ENCODE peak calls at places on chromosome 12, in nine cellular contexts. L is aorta; F is CD8-positive, alpha-beta T cell; G is CD8-positive, alpha-beta memory T cell; J is naive thymus-derived CD4-positive, alpha-beta T cell; C is endodermal cell; H is K562; X is osteoblast; U is RWPE2. R is an unnamed sample.

GRCh38 chr12:54723653-54724256 is 75.6 kb upstream of the DCD start:
- DNase-seq in L (no peak), F (no peak), G (no peak), J (peak; percentile 35), C (peak; percentile 76), H (peak; percentile 34), X (no peak), U (no peak), R (peak; percentile 48)

GRCh38 chr12:62050785-62051184 is 209.4 kb upstream of the USP15 start:
- DNase-seq in L (no peak), F (no peak), G (no peak), J (no peak), C (no peak), H (no peak), X (no peak), U (no peak), R (no peak)

GRCh38 chr12:131003036-131003435 is 49.3 kb downstream of the ADGRD1 start:
- DNase-seq in L (no peak), F (no peak), G (no peak), J (no peak), C (no peak), H (no peak), X (peak; percentile 30), U (no peak), R (no peak)

GRCh38 chr12:92300781-92301180 is 155.1 kb upstream of the BTG1 start:
- DNase-seq in L (no peak), F (no peak), G (no peak), J (no peak), C (no peak), H (no peak), X (no peak), U (no peak), R (no peak)

GRCh38 chr12:80901661-80902060 is 36.1 kb downstream of the LIN7A start:
- DNase-seq in L (no peak), F (no peak), G (no peak), J (no peak), C (no peak), H (no peak), X (no peak), U (no peak), R (no peak)

GRCh38 chr12:131151558-131152345 is 198.0 kb downstream of the ADGRD1 start:
- DNase-seq in L (no peak), F (no peak), G (no peak), J (no peak), C (no peak), H (no peak), X (no peak), U (no peak), R (no peak)

GRCh38 chr12:67747869-67748760 is 99.6 kb downstream of the DYRK2 start:
- DNase-seq in L (no peak), F (no peak), G (no peak), J (no peak), C (no peak), H (no peak), X (no peak), U (no peak), R (no peak)

GRCh38 chr12:70040141-70040540 is 203.1 kb upstream of the CNOT2 start:
- DNase-seq in L (no peak), F (no peak), G (no peak), J (no peak), C (no peak), H (no peak), X (peak; percentile 14), U (no peak), R (no peak)

GRCh38 chr12:1828863-1829262 is 8.5 kb downstream of the LRTM2 start:
- DNase-seq in L (peak; percentile 4), F (no peak), G (no peak), J (no peak), C (no peak), H (no peak), X (no peak), U (peak; percentile 49), R (no peak)

GRCh38 chr12:68317047-68317667 is 15.0 kb downstream of the MDM1 start:
- DNase-seq in L (no peak), F (peak; percentile 21), G (peak; percentile 24), J (peak; percentile 59), C (no peak), H (peak; percentile 20), X (no peak), U (no peak), R (no peak)

GRCh38 chr12:42679402-42679801 is 89.9 kb upstream of the PRICKLE1 start:
- DNase-seq in L (no peak), F (no peak), G (no peak), J (no peak), C (no peak), H (no peak), X (no peak), U (no peak), R (no peak)

GRCh38 chr12:24256636-24257150 is 307.2 kb upstream of the SOX5 start:
- DNase-seq in L (no peak), F (no peak), G (no peak), J (no peak), C (peak; percentile 55), H (no peak), X (no peak), U (no peak), R (no peak)

GRCh38 chr12:85358715-85359114 is 78.7 kb downstream of the ALX1 start:
- DNase-seq in L (no peak), F (no peak), G (no peak), J (no peak), C (no peak), H (no peak), X (no peak), U (no peak), R (no peak)

GRCh38 chr12:85357609-85358008 is 77.6 kb downstream of the ALX1 start:
- DNase-seq in L (no peak), F (no peak), G (no peak), J (no peak), C (no peak), H (no peak), X (no peak), U (no peak), R (no peak)

GRCh38 chr12:85356596-85357385 is 76.8 kb downstream of the ALX1 start:
- DNase-seq in L (no peak), F (no peak), G (no peak), J (no peak), C (no peak), H (no peak), X (no peak), U (no peak), R (no peak)
- H3K4me1 ChIP-seq in L (no peaks in the 10 kb centered on the region), F (no peaks in the 10 kb centered on the region), G (no peaks in the 10 kb centered on the region), J (no peaks in the 10 kb centered on the region), C (peaks cover 4% of the 10 kb centered on the region), H (no peaks in the 10 kb centered on the region), X (no peaks in the 10 kb centered on the region), U (peaks cover 7% of the 10 kb centered on the region), R (no peaks in the 10 kb centered on the region)

GRCh38 chr12:15899282-15899870 is 11.8 kb upstream of the DERA start:
- DNase-seq in L (no peak), F (no peak), G (no peak), J (peak; percentile 31), C (no peak), H (peak; percentile 13), X (no peak), U (no peak), R (peak; percentile 32)
- H3K27me3 ChIP-seq in L (no peaks in the 10 kb centered on the region), F (no peaks in the 10 kb centered on the region), G (no peaks in the 10 kb centered on the region), J (no peaks in the 10 kb centered on the region), C (no peaks in the 10 kb centered on the region), H (no peaks in the 10 kb centered on the region), X (no peaks in the 10 kb centered on the region), U (no peaks in the 10 kb centered on the region), R (no peaks in the 10 kb centered on the region)

GRCh38 chr12:14612895-14613294 is 45.2 kb upstream of the PLBD1 start:
- DNase-seq in L (no peak), F (no peak), G (no peak), J (no peak), C (no peak), H (no peak), X (no peak), U (no peak), R (no peak)

GRCh38 chr12:14605401-14605989 is 37.8 kb upstream of the PLBD1 start:
- DNase-seq in L (no peak), F (no peak), G (no peak), J (no peak), C (no peak), H (no peak), X (no peak), U (no peak), R (no peak)

GRCh38 chr12:14612250-14612649 is 44.6 kb upstream of the PLBD1 start:
- DNase-seq in L (no peak), F (no peak), G (no peak), J (no peak), C (no peak), H (no peak), X (no peak), U (no peak), R (no peak)

GRCh38 chr12:14611640-14612203 is 44.0 kb upstream of the PLBD1 start:
- DNase-seq in L (no peak), F (no peak), G (no peak), J (no peak), C (no peak), H (no peak), X (no peak), U (no peak), R (no peak)

GRCh38 chr12:14607561-14607960 is 39.9 kb upstream of the PLBD1 start:
- DNase-seq in L (no peak), F (no peak), G (no peak), J (no peak), C (no peak), H (no peak), X (no peak), U (no peak), R (no peak)
- H3K9me3 ChIP-seq in L (no peaks in the 10 kb centered on the region), F (no peaks in the 10 kb centered on the region), G (no peaks in the 10 kb centered on the region), J (peaks cover 5% of the 10 kb centered on the region), C (peaks cover 21% of the 10 kb centered on the region), H (no peaks in the 10 kb centered on the region), X (no peaks in the 10 kb centered on the region), U (no peaks in the 10 kb centered on the region), R (peaks cover 5% of the 10 kb centered on the region)

GRCh38 chr12:124514996-124515932 is 52.1 kb downstream of the NCOR2 start:
- DNase-seq in L (no peak), F (no peak), G (no peak), J (no peak), C (no peak), H (no peak), X (no peak), U (no peak), R (no peak)

GRCh38 chr12:124517260-124518050 is 50.0 kb downstream of the NCOR2 start:
- DNase-seq in L (peak; percentile 93), F (no peak), G (no peak), J (no peak), C (no peak), H (no peak), X (peak; percentile 96), U (peak; percentile 90), R (no peak)

GRCh38 chr12:124515981-124516380 is 51.4 kb downstream of the NCOR2 start:
- DNase-seq in L (no peak), F (no peak), G (no peak), J (no peak), C (no peak), H (no peak), X (no peak), U (no peak), R (no peak)

GRCh38 chr12:124518051-124518932 is 49.1 kb downstream of the NCOR2 start:
- DNase-seq in L (peak; percentile 99), F (no peak), G (no peak), J (no peak), C (peak; percentile 78), H (no peak), X (peak; percentile 99), U (peak; percentile 95), R (no peak)

DNA sequence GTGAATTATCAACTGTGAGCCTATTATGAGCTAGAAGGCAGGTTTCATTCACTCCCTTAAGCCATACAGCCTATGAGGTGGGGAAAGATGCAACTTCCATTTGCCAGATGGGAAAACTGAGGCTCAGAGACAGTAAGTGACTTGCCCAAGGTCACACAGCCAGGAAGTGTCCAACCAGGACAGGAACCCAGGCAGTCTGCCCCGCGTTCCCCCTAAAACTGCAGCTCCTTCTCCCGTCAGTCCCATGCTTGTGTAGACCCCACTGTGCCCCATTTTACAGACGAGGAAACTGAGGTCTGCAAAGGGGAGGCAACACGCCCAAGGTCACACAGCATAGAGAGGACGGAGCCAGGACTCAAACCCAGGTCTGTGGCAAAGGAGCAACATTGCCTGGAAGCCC is 50.6 kb downstream of the NCOR2 start:
- DNase-seq in L (no peak), F (no peak), G (no peak), J (no peak), C (no peak), H (no peak), X (no peak), U (no peak), R (no peak)
- H3K4me1 ChIP-seq in L (no peaks in the 10 kb centered on the region), F (peaks cover 4% of the 10 kb centered on the region), G (no peaks in the 10 kb centered on the region), J (no peaks in the 10 kb centered on the region), C (peaks cover 8% of the 10 kb centered on the region), H (peaks cover 31% of the 10 kb centered on the region), X (peaks cover 63% of the 10 kb centered on the region), U (peaks cover 43% of the 10 kb centered on the region), R (peaks cover 5% of the 10 kb centered on the region)

R was measured in CD4-positive, alpha-beta memory T cell.